ENCODE peak calls at places on chromosomes 5 and 9, in four cellular contexts. W is Calu3, Q is lower leg skin, D is dorsolateral prefrontal cortex. F is an unnamed sample.

GRCh38 chr5:121246971-121247370 is 604.7 kb upstream of the FTMT start:
- DNase-seq in W (no peak), Q (no peak), D (no peak), F (no peak)

GRCh38 chr5:133819977-133820471 is 148.4 kb downstream of the C5orf15 start:
- DNase-seq in W (no peak), Q (no peak), D (no peak), F (no peak)

GRCh38 chr9:21837501-21837900 is 35.1 kb downstream of the MTAP start:
- DNase-seq in W (no peak), Q (no peak), D (no peak), F (no peak)

GRCh38 chr5:3197699-3198098 is 397.9 kb upstream of the IRX1 start:
- DNase-seq in W (no peak), Q (no peak), D (peak; percentile 29), F (no peak)

GRCh38 chr9:130448035-130448624 is 3.4 kb downstream of the ASS1 start:
- DNase-seq in W (no peak), Q (no peak), D (no peak), F (no peak)

GRCh38 chr9:20552874-20553624 is 69.2 kb downstream of the MLLT3 start:
- DNase-seq in W (no peak), Q (no peak), D (no peak), F (no peak)

GRCh38 chr9:119164716-119165115 is 204.5 kb downstream of the BRINP1 start:
- DNase-seq in W (no peak), Q (no peak), D (no peak), F (no peak)

GRCh38 chr5:142726188-142726731 is 40.4 kb upstream of the FGF1 start:
- DNase-seq in W (no peak), Q (no peak), D (no peak), F (no peak)

GRCh38 chr5:140875085-140876065 is at the start of gene PCDHA12:
- DNase-seq in W (no peak), Q (no peak), D (no peak), F (no peak)

GRCh38 chr9:15157371-15157770 is 149.6 kb downstream of the TTC39B start:
- DNase-seq in W (no peak), Q (no peak), D (no peak), F (no peak)

GRCh38 chr5:28648108-28648507 is 1609.7 kb upstream of the CDH9 start:
- DNase-seq in W (no peak), Q (no peak), D (no peak), F (no peak)

GRCh38 chr5:54307583-54307982 is 2.8 kb downstream of the ARL15 start:
- DNase-seq in W (no peak), Q (no peak), D (no peak), F (no peak)

GRCh38 chr9:125233678-125234077 is 7.5 kb downstream of the HSPA5 start:
- DNase-seq in W (no peak), Q (no peak), D (no peak), F (no peak)

GRCh38 chr9:6584881-6585597 is 60.5 kb downstream of the GLDC start:
- DNase-seq in W (no peak), Q (no peak), D (no peak), F (no peak)

GRCh38 chr9:100317706-100318105 is 35.0 kb downstream of the TEX10 start:
- DNase-seq in W (no peak), Q (no peak), D (no peak), F (no peak)

GRCh38 chr9:89810434-89810833 is 205.6 kb downstream of the GADD45G start:
- DNase-seq in W (no peak), Q (no peak), D (no peak), F (no peak)

GRCh38 chr5:171965740-171966139 is 40.7 kb downstream of the FBXW11 start:
- DNase-seq in W (no peak), Q (no peak), D (no peak), F (no peak)

GRCh38 chr5:43191740-43192557 is at the start of gene NIM1K:
- DNase-seq in W (peak; percentile 60), Q (peak; percentile 35), D (peak; percentile 89), F (peak; percentile 49)

F was measured in colonic mucosa.